ENCODE peak calls at places on chromosomes 6 and 20, in five cellular contexts. T, R, G, Q and B are unnamed samples.
A peak's percentile ranks its signal among the peaks of the same experiment; 100 is the strongest.

GRCh38 chr6:111850288-111850937 is 22.8 kb downstream of the FYN start:
- DNase-seq in T (no peak), R (no peak), Q (no peak), G (no peak), B (no peak)

GRCh38 chr6:14661188-14661587 is 543.6 kb downstream of the CD83 start:
- DNase-seq in Q (peak; percentile 89), G (no peak), R (no peak), T (no peak), B (peak; percentile 77)

GRCh38 chr6:19024737-19025136 is 637.6 kb downstream of the RNF144B start:
- DNase-seq in Q (peak; percentile 15), T (no peak), G (peak; percentile 54), R (no peak), B (no peak)

GRCh38 chr6:156765117-156765516 is 12.1 kb upstream of the ARID1B start:
- DNase-seq in R (no peak), T (no peak), G (no peak), Q (no peak), B (no peak)

GRCh38 chr20:40511478-40511877 is 177.6 kb downstream of the MAFB start:
- DNase-seq in Q (no peak), G (no peak), R (peak; percentile 42), T (no peak), B (no peak)

GRCh38 chr6:10951675-10952282 is 64.9 kb downstream of the SYCP2L start:
- DNase-seq in Q (peak; percentile 94), G (no peak), T (no peak), R (no peak), B (no peak)

GRCh38 chr20:24049081-24049480 is 60.5 kb upstream of the GGTLC1 start:
- DNase-seq in Q (no peak), R (no peak), T (no peak), G (no peak), B (no peak)

GRCh38 chr20:5945963-5946362 is 4.4 kb downstream of the TRMT6 start:
- DNase-seq in R (no peak), Q (peak; percentile 93), G (no peak), T (no peak), B (no peak)

GRCh38 chr6:136790411-136791295 is 1.6 kb downstream of the MAP3K5 start:
- DNase-seq in T (no peak), G (no peak), R (no peak), Q (no peak), B (no peak)

GRCh38 chr6:4637691-4638433 is 138.3 kb upstream of the CDYL start:
- DNase-seq in Q (peak; percentile 93), R (no peak), T (no peak), G (peak; percentile 16), B (no peak)

GRCh38 chr6:22807818-22808217 is 238.5 kb downstream of the HDGFL1 start:
- DNase-seq in G (no peak), T (no peak), R (no peak), Q (no peak), B (no peak)

GRCh38 chr6:99588618-99589289 is 17.9 kb upstream of the PRDM13 start:
- DNase-seq in R (peak; percentile 46), T (peak; percentile 81), G (no peak), Q (peak; percentile 59), B (peak; percentile 46)

GRCh38 chr20:44407402-44408184 is 52.1 kb downstream of the HNF4A start:
- DNase-seq in R (no peak), G (peak; percentile 80), T (peak; percentile 78), Q (peak; percentile 14), B (peak; percentile 92)

GRCh38 chr6:151141685-151142084 is 98.1 kb upstream of the AKAP12 start:
- DNase-seq in Q (no peak), T (no peak), G (no peak), R (no peak), B (no peak)

GRCh38 chr6:25465931-25466330 is 186.1 kb upstream of the SCGN start:
- DNase-seq in G (no peak), T (no peak), Q (peak; percentile 6), R (no peak), B (no peak)

GRCh38 chr6:44696099-44696498 is 308.6 kb downstream of the CDC5L start:
- DNase-seq in G (no peak), T (no peak), R (no peak), Q (peak; percentile 6), B (no peak)

GRCh38 chr6:139904158-139904533 is 529.7 kb upstream of the CITED2 start:
- DNase-seq in T (no peak), Q (no peak), R (no peak), G (no peak), B (no peak)

GRCh38 chr6:150368762-150369161 is at the start of gene IYD:
- DNase-seq in G (no peak), T (peak; percentile 50), Q (no peak), R (no peak), B (peak; percentile 79)

GRCh38 chr6:77633993-77634392 is 18.8 kb upstream of the MEI4 start:
- DNase-seq in T (no peak), Q (no peak), R (no peak), G (no peak), B (no peak)

GRCh38 chr6:41025966-41026365 is 13.1 kb downstream of the UNC5CL start:
- DNase-seq in T (no peak), Q (no peak), G (no peak), R (no peak), B (no peak)

GRCh38 chr6:47098570-47098993 is 56.5 kb upstream of the ADGRF1 start:
- DNase-seq in Q (peak; percentile 45), T (no peak), R (peak; percentile 63), G (no peak), B (no peak)

GRCh38 chr6:98992494-98992893 is 44.7 kb upstream of the FBXL4 start:
- DNase-seq in G (no peak), R (no peak), T (no peak), Q (no peak), B (no peak)

GRCh38 chr20:64261138-64261537 is 5.6 kb downstream of the PCMTD2 start:
- DNase-seq in R (no peak), G (no peak), T (no peak), Q (peak; percentile 55), B (no peak)

GRCh38 chr6:34916348-34916967 is 27.4 kb downstream of the ANKS1A start:
- DNase-seq in T (no peak), Q (peak; percentile 34), R (no peak), G (no peak), B (no peak)

GRCh38 chr6:158283304-158284005 is 28.8 kb upstream of the TULP4 start:
- DNase-seq in R (no peak), T (no peak), G (no peak), Q (peak; percentile 67), B (no peak)

GRCh38 chr6:114362957-114363356 is 20.1 kb upstream of the HS3ST5 start:
- DNase-seq in T (no peak), R (no peak), Q (no peak), G (no peak), B (no peak)

GRCh38 chr6:115948751-115949150 is 111.9 kb downstream of the FRK start:
- DNase-seq in T (no peak), Q (no peak), R (no peak), G (no peak), B (no peak)

GRCh38 chr20:50911716-50912115 is 19.5 kb downstream of the ADNP start:
- DNase-seq in G (no peak), R (no peak), T (no peak), Q (peak; percentile 35), B (no peak)

GRCh38 chr20:40844285-40844684 is 155.2 kb upstream of the MAFB start:
- DNase-seq in T (no peak), R (no peak), G (no peak), Q (no peak), B (no peak)

GRCh38 chr6:54114991-54115390 is 3.7 kb downstream of the MLIP start:
- DNase-seq in R (no peak), Q (no peak), G (no peak), T (no peak), B (no peak)
- TF ChIP-seq POLR2A in R (no peak), Q (no peak), G (no peak), T (no peak), B (no peak)

GRCh38 chr20:18005990-18006364 is 37.2 kb downstream of the MGME1 start:
- DNase-seq in T (no peak), Q (no peak), R (no peak), G (no peak), B (no peak)

GRCh38 chr20:18005170-18005989 is 36.6 kb downstream of the MGME1 start:
- DNase-seq in T (no peak), Q (no peak), R (no peak), G (no peak), B (peak; percentile 39)

GRCh38 chr20:18004389-18005031 is 35.7 kb downstream of the MGME1 start:
- DNase-seq in T (no peak), Q (peak; percentile 68), R (no peak), G (no peak), B (no peak)

GRCh38 chr20:18001131-18001921 is 32.5 kb downstream of the MGME1 start:
- DNase-seq in R (peak; percentile 74), G (no peak), Q (peak; percentile 69), T (peak; percentile 75), B (peak; percentile 55)

GRCh38 chr20:18003897-18004296 is 35.1 kb downstream of the MGME1 start:
- DNase-seq in T (no peak), Q (no peak), G (no peak), R (no peak), B (peak; percentile 27)
- H3K4me1 ChIP-seq in T (peaks cover 48% of the 10 kb centered on the region), Q (peaks cover 15% of the 10 kb centered on the region), G (no peaks in the 10 kb centered on the region), R (no peaks in the 10 kb centered on the region), B (no peaks in the 10 kb centered on the region)

GRCh38 chr20:62926229-62927127 is at the start of gene DIDO1:
- DNase-seq in T (peak; percentile 92), Q (peak; percentile 77), R (peak; percentile 88), G (peak; percentile 69), B (peak; percentile 93)
- TF ChIP-seq POLR2A in T (no peak), Q (peak; percentile 36), R (peak; percentile 82), G (peak; percentile 50), B (peak; percentile 80)

GRCh38 chr6:33727126-33727525 is 15.6 kb upstream of the UQCC2 start:
- DNase-seq in G (no peak), R (no peak), T (no peak), Q (no peak), B (no peak)

GRCh38 chr6:33728438-33728837 is 16.9 kb upstream of the UQCC2 start:
- DNase-seq in Q (no peak), G (no peak), R (no peak), T (no peak), B (no peak)

GRCh38 chr6:33726696-33727095 is 15.2 kb upstream of the UQCC2 start:
- DNase-seq in R (no peak), T (no peak), G (no peak), Q (no peak), B (no peak)

GRCh38 chr6:33729059-33729458 is 17.6 kb upstream of the UQCC2 start:
- DNase-seq in R (no peak), Q (no peak), T (no peak), G (no peak), B (no peak)

GRCh38 chr6:33727932-33728331 is 16.4 kb upstream of the UQCC2 start:
- DNase-seq in G (no peak), R (no peak), T (no peak), Q (no peak), B (no peak)
- H3K4me1 ChIP-seq in G (no peaks in the 10 kb centered on the region), R (no peaks in the 10 kb centered on the region), T (peaks cover 19% of the 10 kb centered on the region), Q (no peaks in the 10 kb centered on the region), B (no peaks in the 10 kb centered on the region)